ENCODE peak calls at places on chromosomes 13 and 19, in eight cellular contexts. I is K562, K is suprapubic skin, T is HCT116, D is stomach, Y is spleen, Z is endothelial cell of umbilical vein, F is sigmoid colon. S is an unnamed sample. For H3K27me3, the result is how much of the 10 kb centered on the place peaks cover.

GRCh38 chr13:21625366-21625765 is 21.4 kb upstream of the MICU2 start:
- DNase-seq in K (no peak), T (peak), F (no peak), Y (no peak), D (no peak), Z (peak), I (no peak), S (no peak)

GRCh38 chr13:90545070-90545840 is 802.2 kb upstream of the MIR17HG start:
- DNase-seq in T (no peak), I (no peak), F (no peak), Y (no peak), K (no peak), D (no peak), Z (no peak), S (no peak)

GRCh38 chr19:33780746-33781145 is 15.9 kb upstream of the KCTD15 start:
- DNase-seq in F (no peak), Y (no peak), I (no peak), Z (no peak), K (no peak), T (no peak), D (no peak), S (no peak)

GRCh38 chr19:42497492-42498226 is 30.6 kb downstream of the CEACAM1 start:
- DNase-seq in D (peak), F (no peak), K (no peak), Y (no peak), I (no peak), Z (no peak), T (no peak), S (no peak)

GRCh38 chr13:23946067-23946466 is 48.8 kb upstream of the C1QTNF9B start:
- DNase-seq in T (no peak), I (no peak), K (no peak), Y (no peak), D (no peak), Z (no peak), F (no peak), S (no peak)

GRCh38 chr19:41887711-41888382 is 4.9 kb downstream of the ARHGEF1 start:
- DNase-seq in Y (peak), T (peak), F (no peak), I (no peak), Z (no peak), K (no peak), D (peak), S (no peak)

GRCh38 chr19:947707-948533 is 22.1 kb downstream of the ARID3A start:
- DNase-seq in Z (no peak), Y (peak), D (peak), T (no peak), F (peak), I (no peak), K (no peak), S (no peak)

GRCh38 chr19:50060107-50060506 is 34.3 kb downstream of the ZNF473 start:
- DNase-seq in Y (no peak), D (no peak), K (no peak), I (no peak), F (no peak), T (no peak), Z (no peak), S (no peak)

GRCh38 chr19:46201413-46202310 is 27.9 kb upstream of the IGFL1 start:
- DNase-seq in K (no peak), T (no peak), I (no peak), F (no peak), Z (no peak), Y (no peak), D (no peak), S (no peak)

GRCh38 chr13:97321616-97322321 is 99.6 kb downstream of the MBNL2 start:
- DNase-seq in Y (no peak), D (no peak), F (no peak), K (no peak), Z (no peak), I (no peak), T (no peak), S (no peak)

GRCh38 chr19:56504581-56504980 is 3.1 kb upstream of the ZNF471 start:
- DNase-seq in Y (no peak), I (no peak), D (no peak), K (no peak), T (no peak), Z (no peak), F (no peak), S (no peak)

GRCh38 chr19:56508282-56508778 is 675 bp downstream of the ZNF471 start:
- DNase-seq in Y (no peak), Z (no peak), T (no peak), I (no peak), K (no peak), F (no peak), D (no peak), S (peak)

DNA sequence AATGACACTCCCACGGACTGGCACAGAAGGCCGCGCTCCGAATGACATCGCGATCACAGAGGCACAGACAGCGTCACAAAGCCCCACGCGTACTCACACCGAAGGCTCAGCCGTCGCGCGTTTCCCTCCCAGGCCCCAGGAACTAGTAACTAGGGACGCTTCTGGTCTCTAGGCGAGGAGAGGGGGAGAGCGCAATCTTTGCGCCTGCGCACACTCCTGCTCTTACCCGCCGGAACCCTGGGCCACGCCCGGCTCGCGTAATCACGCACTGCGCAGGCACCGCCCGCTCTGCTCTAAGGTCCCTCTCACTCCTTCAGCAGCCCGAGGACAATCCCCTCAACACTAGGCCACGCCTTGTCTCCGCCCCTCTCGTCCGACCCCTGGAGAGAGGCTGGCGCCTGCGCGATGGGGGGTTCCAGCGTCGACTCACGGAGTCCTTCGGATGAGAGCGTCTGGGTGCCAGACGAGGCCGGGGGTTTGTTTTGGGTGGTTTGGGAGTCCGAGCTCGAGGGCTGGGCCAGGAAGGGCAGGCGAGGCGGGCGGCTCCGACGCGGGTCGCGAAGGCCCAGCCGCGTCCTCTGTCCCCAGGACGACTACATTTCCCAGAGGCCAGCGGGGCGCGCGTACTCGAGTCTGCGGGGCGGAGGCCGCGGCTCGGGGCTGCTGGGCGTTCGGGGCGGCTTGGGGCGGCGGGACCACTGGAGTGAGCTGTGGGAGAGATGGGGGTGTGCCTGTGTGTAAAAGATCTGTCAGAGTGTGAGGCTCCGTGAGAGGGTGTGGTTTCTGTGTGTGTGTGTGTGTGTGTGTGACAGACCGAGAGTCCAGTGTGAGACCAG is at the start of gene ZNF471:
- DNase-seq in F (peak), K (peak), Z (peak), I (no peak), T (no peak), D (peak), Y (peak), S (peak)
- TF ChIP-seq POLR2AphosphoS5 in F (peak), K (peak), Z (no peak), I (no peak), T (no peak), D (peak), Y (peak), S (peak)

GRCh38 chr13:86567119-86567518 is 767.9 kb upstream of the SLITRK6 start:
- DNase-seq in F (no peak), I (no peak), K (no peak), Z (no peak), Y (no peak), D (no peak), T (no peak), S (no peak)

GRCh38 chr13:86563308-86563707 is 764.1 kb upstream of the SLITRK6 start:
- DNase-seq in K (no peak), Z (peak), D (no peak), F (no peak), Y (no peak), I (no peak), T (no peak), S (no peak)

GRCh38 chr13:86559915-86560314 is 760.7 kb upstream of the SLITRK6 start:
- DNase-seq in D (no peak), K (no peak), F (no peak), I (no peak), Y (no peak), T (no peak), Z (no peak), S (no peak)

GRCh38 chr13:86562876-86563275 is 763.7 kb upstream of the SLITRK6 start:
- DNase-seq in Z (no peak), K (no peak), F (no peak), D (no peak), Y (no peak), I (no peak), T (no peak), S (no peak)
- H3K27me3 ChIP-seq in Z (under half), K (under half), F (under half), D (under half), Y (under half), I (under half), T (under half), S (under half)

DNA sequence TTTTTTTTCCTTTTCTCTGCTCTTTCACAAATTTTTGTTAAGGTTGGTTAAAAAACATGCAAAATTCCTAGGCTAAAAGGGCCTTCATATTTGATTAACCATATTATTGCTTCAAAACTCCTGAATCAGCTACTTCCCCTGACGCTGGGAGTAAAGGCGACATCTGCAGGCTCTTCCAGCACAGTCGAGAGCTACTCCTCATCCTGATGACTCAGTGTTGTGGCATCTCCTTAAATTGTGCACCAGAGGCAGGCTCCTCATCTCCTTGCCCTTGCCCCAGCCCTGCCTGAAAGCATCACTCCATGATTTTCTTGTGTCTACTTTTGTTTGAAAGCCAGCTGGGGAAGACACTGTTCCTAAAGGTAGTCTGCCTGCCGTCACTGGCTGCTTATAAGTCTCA is 24.5 kb upstream of the SOX1 start:
- DNase-seq in T (no peak), I (no peak), K (no peak), D (no peak), F (no peak), Z (no peak), Y (no peak), S (no peak)
- TF ChIP-seq POLR2AphosphoS5 in T (no peak), I (no peak), K (no peak), D (no peak), F (no peak), Z (no peak), Y (no peak), S (no peak)

DNA sequence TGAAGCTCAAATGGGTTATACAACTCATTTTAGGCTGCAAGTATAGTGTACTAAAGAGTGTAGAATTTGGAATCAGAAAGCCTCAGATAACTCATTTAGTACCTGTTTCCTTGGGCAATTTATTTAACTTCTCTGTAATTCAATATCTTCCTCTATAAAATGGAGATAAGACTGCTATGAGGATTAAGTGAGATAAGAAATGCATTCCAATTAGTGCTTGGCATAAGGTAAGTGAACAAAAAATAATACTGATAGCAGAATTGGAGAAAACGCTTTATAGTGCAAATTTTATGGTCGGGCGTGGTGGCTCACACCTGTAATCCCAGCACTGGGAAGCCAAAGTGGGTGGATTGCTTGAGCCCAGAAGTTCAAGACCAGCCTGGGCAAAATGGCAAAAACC is 25.0 kb downstream of the DACH1 start:
- DNase-seq in Y (no peak), K (no peak), F (no peak), T (no peak), D (no peak), I (no peak), Z (no peak), S (no peak)
- H3K27me3 ChIP-seq in Y (under half), K (under half), F (under half), T (under half), D (under half), I (under half), Z (under half), S (under half)

GRCh38 chr19:48461982-48462655 is 6.7 kb downstream of the KCNJ14 start:
- DNase-seq in D (no peak), F (no peak), Y (no peak), I (peak), T (peak), K (no peak), Z (no peak), S (no peak)
- TF ChIP-seq POLR2AphosphoS5 in D (no peak), F (no peak), Y (no peak), I (no peak), T (no peak), K (no peak), Z (no peak), S (no peak)

GRCh38 chr13:26787961-26788360 is 27.4 kb upstream of the GPR12 start:
- DNase-seq in Y (no peak), T (no peak), K (no peak), F (no peak), I (no peak), D (no peak), Z (no peak), S (no peak)

GRCh38 chr13:26786651-26787295 is 26.2 kb upstream of the GPR12 start:
- DNase-seq in K (no peak), T (no peak), D (no peak), Y (no peak), I (no peak), F (no peak), Z (no peak), S (no peak)

GRCh38 chr13:26785845-26786630 is 25.5 kb upstream of the GPR12 start:
- DNase-seq in K (peak), Z (no peak), F (peak), D (peak), T (no peak), Y (peak), I (no peak), S (no peak)

DNA sequence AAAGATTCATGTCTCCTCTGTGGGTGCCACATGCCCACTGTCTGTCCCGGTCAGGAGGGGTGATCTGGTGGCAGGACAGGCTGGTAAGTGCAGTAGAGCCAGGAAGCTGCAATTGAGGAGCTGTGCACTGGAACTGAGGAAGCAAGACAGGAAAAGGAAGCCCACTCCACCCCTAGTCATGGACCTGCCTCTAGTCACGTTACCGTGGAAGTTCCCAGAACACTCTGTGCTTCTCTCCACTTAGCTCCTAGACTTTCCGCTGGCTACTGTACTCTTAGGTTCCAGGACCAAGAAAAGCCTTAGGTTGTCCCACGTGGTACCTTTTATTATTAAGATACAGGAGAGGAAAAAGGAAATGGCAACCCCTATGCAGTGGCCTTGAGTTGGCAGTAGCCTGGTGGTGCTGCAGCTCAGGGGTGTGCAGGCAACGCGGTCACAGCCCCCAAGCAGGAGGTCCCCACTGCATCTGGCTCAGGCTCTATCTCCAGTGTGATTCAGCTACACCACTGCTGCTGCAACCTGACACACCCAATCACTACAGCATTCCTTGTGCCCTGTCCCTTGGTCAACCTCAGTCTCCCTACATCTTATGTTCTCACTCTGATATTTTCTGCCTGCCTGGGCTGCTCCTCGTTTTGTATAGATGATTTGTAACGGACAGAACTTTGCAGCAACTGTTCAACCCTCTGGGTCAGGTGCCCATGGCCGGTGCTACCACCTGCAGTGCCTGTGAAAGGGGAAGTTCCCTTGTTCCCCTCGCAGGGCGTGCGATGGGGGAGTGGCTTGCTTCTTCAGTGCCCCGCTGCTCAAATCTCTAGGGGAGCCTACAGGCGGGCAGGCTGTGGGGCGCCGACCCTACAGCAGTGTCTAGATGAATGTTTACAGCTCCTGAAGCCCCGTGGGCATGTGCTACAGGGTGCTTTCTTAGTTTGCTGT is 24.4 kb upstream of the GPR12 start:
- DNase-seq in F (no peak), Y (peak), K (no peak), Z (no peak), I (no peak), D (no peak), T (no peak), S (no peak)
- H3K27me3 ChIP-seq in F (under half), Y (under half), K (under half), Z (under half), I (under half), D (under half), T (half or more), S (under half)

DNA sequence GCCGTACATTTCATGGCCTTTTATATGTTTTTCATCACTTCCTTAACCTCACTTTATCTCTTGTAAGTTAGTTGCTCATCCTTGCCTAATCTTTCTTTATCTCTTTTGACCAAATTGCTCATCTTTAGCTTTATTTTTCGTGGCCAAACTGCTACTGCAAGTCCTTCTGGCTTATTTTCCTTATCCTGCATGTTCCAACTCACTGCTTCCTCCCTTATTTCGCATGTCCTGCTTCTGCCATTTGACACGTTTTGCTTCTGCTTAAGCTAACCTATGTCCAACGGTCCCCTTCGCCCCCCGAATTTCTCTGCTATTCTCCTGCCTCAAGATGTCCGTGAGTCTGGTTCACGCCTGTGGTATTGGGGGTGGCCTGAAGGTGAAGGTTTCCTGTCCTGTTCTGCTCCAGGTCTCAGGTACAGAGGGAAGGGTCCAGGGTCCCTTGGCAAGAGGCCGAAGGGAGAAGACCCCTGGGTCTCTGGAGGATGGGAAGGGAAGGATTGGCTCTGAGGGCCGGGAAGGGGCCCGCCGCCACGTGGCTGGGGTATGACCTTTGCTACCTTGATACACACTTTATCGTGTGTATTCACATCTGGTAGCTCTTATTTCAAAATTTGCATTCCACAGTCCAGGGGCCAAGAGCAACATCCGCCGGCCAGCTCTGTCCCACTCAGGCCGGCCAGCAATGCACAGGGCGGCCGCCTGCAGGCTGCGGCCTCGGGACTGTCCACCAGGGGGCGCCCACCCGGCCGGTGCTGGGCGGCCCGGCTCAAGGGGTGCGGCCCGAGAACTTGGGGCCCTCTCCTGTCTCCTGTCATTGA is 2.9 kb upstream of the C19orf85 start:
- DNase-seq in T (no peak), D (peak), F (peak), I (peak), Y (peak), Z (peak), K (no peak), S (peak)
- TF ChIP-seq POLR2AphosphoS5 in T (peak), D (no peak), F (no peak), I (peak), Y (no peak), Z (no peak), K (no peak), S (no peak)

GRCh38 chr19:4234862-4235201 is 5.5 kb downstream of the EBI3 start:
- DNase-seq in T (no peak), K (no peak), F (no peak), I (no peak), Y (no peak), Z (no peak), D (no peak), S (no peak)

GRCh38 chr19:4241824-4242430 is 5.0 kb upstream of the YJU2 start:
- DNase-seq in I (no peak), F (no peak), K (no peak), T (no peak), Y (no peak), Z (no peak), D (no peak), S (no peak)

GRCh38 chr19:4233282-4233853 is 4.0 kb downstream of the EBI3 start:
- DNase-seq in F (no peak), Z (no peak), T (peak), Y (peak), K (no peak), I (peak), D (peak), S (no peak)

GRCh38 chr19:4234142-4234861 is 5.0 kb downstream of the EBI3 start:
- DNase-seq in D (no peak), I (peak), Z (no peak), F (no peak), K (no peak), T (no peak), Y (no peak), S (no peak)

DNA sequence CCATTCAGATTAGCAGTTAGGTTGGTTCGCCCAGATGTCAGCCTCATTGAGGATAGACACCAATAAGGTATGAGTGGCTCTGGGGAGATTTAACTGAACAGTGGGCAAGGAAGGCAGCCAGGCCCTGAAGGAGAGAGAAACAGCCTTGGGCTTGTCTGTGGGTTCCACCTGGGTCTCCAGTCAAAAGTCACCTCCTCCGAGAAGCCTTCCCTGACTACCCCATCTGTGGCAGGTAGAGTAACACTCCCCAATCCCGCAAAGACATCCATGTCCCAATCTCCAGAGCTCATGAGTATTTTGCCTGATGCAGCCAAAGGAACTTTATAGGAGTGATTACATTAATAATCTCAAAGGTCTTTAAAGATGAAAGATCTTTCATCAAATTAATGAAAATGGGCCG is 8.0 kb upstream of the YJU2 start:
- DNase-seq in K (no peak), Y (no peak), F (no peak), T (no peak), D (no peak), I (no peak), Z (no peak), S (no peak)
- H3K27me3 ChIP-seq in K (under half), Y (under half), F (under half), T (under half), D (under half), I (under half), Z (under half), S (under half)